ENCODE peak calls at places on chromosomes 1 and 21, in ten cellular contexts. O is AG10803, D is prostate gland, G is Caco-2, I is GM12878, P is BJ, Y is GM20000, C is RWPE1, H is GM13977, W is cardiac muscle cell. R is an unnamed sample.

GRCh38 chr1:45097944-45098343 is 85.9 kb downstream of the UROD start:
- DNase-seq in Y (no peak), O (no peak), H (no peak), W (no peak), G (no peak), C (no peak), P (no peak), D (no peak), I (no peak), R (no peak)

GRCh38 chr1:216903389-216903754 is 180.1 kb upstream of the ESRRG start:
- DNase-seq in P (no peak), G (peak; percentile 21), I (no peak), Y (no peak), O (peak; percentile 49), W (peak; percentile 48), C (peak; percentile 88), D (no peak), H (no peak), R (no peak)

GRCh38 chr1:243712890-243713425 is 137.1 kb downstream of the AKT3 start:
- DNase-seq in Y (no peak), I (no peak), P (no peak), C (no peak), W (peak; percentile 34), G (no peak), O (no peak), D (no peak), H (no peak), R (no peak)

GRCh38 chr1:210262167-210262896 is 29.7 kb downstream of the SERTAD4 start:
- DNase-seq in W (peak; percentile 88), I (no peak), C (no peak), Y (no peak), G (no peak), P (peak; percentile 90), D (no peak), H (no peak), O (peak; percentile 96), R (no peak)

GRCh38 chr1:228265167-228265566 is 57.3 kb downstream of the OBSCN start:
- DNase-seq in H (peak; percentile 41), C (peak; percentile 23), Y (no peak), P (no peak), I (no peak), O (peak; percentile 26), D (no peak), W (peak; percentile 48), G (no peak), R (no peak)

GRCh38 chr1:109636201-109636952 is 16.7 kb downstream of the AMPD2 start:
- DNase-seq in P (no peak), W (peak; percentile 70), O (peak; percentile 61), H (no peak), G (no peak), C (no peak), Y (no peak), D (no peak), I (no peak), R (no peak)

GRCh38 chr21:45290948-45291612 is 3.4 kb upstream of the POFUT2 start:
- DNase-seq in C (no peak), P (no peak), H (no peak), D (no peak), G (no peak), I (no peak), Y (no peak), W (peak; percentile 85), O (peak; percentile 64), R (no peak)

GRCh38 chr1:198212675-198213074 is 55.9 kb downstream of the NEK7 start:
- DNase-seq in G (no peak), C (no peak), D (no peak), O (peak; percentile 89), I (no peak), P (peak; percentile 37), W (peak; percentile 91), Y (no peak), H (no peak), R (peak; percentile 16)

GRCh38 chr1:8070381-8070811 is 44.3 kb upstream of the ERRFI1 start:
- DNase-seq in D (peak; percentile 81), H (no peak), C (no peak), P (no peak), O (no peak), I (no peak), W (no peak), Y (no peak), G (peak; percentile 87), R (no peak)

GRCh38 chr1:32246888-32247273 is at the start of gene FAM167B:
- DNase-seq in Y (no peak), D (no peak), O (peak; percentile 94), G (no peak), C (no peak), P (peak; percentile 84), I (no peak), W (peak; percentile 80), H (no peak), R (no peak)

GRCh38 chr1:116179886-116180474 is 68.8 kb downstream of the MAB21L3 start:
- DNase-seq in P (no peak), I (no peak), W (no peak), G (no peak), D (no peak), Y (no peak), H (no peak), C (no peak), O (no peak), R (no peak)

GRCh38 chr1:78658901-78659300 is 9.3 kb downstream of the IFI44 start:
- DNase-seq in G (no peak), P (no peak), W (peak; percentile 45), Y (no peak), D (no peak), I (no peak), O (no peak), C (no peak), H (no peak), R (no peak)

DNA sequence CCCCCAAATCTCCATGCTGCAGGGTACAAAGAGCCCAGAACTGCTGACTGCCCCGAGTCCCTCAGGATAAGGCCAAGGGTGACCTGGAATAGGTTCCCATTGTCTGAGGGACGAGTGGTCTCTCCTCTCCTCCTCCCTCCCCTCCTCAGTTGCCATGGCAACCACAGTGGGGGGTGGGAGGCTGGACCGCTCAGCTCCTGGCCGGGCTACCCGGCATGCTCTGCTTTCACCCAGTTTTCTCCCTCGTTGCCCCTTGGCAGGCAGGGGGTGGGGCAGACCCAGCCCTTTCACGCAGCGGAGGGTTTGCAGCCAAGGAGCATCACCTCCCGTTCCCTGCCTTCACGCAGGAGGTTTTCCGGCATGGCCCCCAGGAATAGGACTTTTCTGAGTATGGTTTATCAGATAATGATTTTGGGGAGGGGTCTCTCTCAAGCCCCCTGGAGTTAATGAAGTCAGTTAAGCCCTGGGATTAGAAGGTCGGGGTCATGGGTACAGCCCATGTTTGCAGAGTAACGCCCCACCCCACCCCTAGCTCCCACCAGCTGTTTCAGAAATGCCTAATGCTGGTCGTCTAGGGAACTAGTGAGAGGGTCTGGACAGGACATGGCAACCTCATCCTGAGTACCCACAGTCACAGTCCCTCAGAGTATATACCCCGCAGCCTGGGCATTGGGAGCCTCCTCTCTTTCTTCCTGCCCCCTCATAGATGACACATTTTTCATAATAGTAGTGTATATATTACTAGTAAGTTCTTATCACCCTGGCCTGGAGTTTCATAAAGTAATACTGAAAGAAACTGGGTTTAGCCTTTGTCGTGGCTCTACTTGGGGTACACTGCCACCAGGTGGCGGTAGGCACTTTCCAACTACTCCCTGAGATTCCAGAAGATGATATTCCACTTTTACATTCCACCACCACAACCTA is 20.7 kb downstream of the C1QB start:
- DNase-seq in I (no peak), Y (peak; percentile 71), C (peak; percentile 61), W (peak; percentile 78), G (peak; percentile 64), P (no peak), H (peak; percentile 67), O (peak; percentile 58), D (no peak), R (peak; percentile 15)
- TF ChIP-seq CTCF in I (peak; percentile 70), Y (peak; percentile 79), C (peak; percentile 70), W (peak; percentile 84), G (peak; percentile 73), P (peak; percentile 79), H (peak; percentile 67), O (peak; percentile 93), D (peak; percentile 67), R (peak; percentile 58)

DNA sequence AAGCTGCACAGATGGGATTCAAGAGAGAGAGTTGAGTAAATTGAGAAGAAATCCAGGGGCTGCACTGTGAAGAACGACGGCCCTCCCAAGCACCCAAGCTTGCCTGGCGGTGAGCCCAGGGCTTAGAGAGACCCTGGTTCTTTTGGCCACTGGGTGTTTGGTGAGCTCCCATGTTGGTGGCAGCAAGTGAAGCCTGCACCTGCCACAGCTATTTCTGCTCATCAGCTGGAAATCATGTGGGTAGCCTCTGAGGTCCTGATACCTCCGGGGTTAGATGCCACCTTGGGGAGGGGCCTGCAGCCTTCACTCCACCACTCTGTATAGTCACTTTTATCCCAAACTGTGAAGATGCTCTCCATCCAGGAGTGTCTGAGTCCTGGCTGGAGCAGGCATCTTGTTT is 6.1 kb upstream of the BTG2 start:
- DNase-seq in Y (no peak), I (no peak), W (no peak), C (no peak), D (no peak), H (no peak), P (no peak), O (no peak), G (no peak), R (no peak)
- TF ChIP-seq CTCF in Y (no peak), I (no peak), W (no peak), C (no peak), D (no peak), H (no peak), P (no peak), O (no peak), G (no peak), R (no peak)

GRCh38 chr1:48684381-48684780 is 92.3 kb downstream of the BEND5 start:
- DNase-seq in C (no peak), O (no peak), G (no peak), W (no peak), H (no peak), I (no peak), P (no peak), Y (no peak), D (no peak), R (no peak)

GRCh38 chr1:48691429-48692001 is 85.2 kb downstream of the BEND5 start:
- DNase-seq in I (no peak), W (no peak), O (no peak), G (no peak), P (no peak), C (no peak), H (peak; percentile 36), Y (no peak), D (no peak), R (no peak)

GRCh38 chr1:48686159-48686558 is 90.5 kb downstream of the BEND5 start:
- DNase-seq in I (no peak), H (no peak), G (no peak), D (no peak), O (no peak), Y (no peak), C (no peak), W (no peak), P (no peak), R (no peak)

GRCh38 chr1:48687271-48688045 is 89.2 kb downstream of the BEND5 start:
- DNase-seq in W (no peak), I (no peak), D (no peak), G (no peak), O (no peak), Y (no peak), P (no peak), C (no peak), H (no peak), R (no peak)

GRCh38 chr1:48688102-48688760 is 88.5 kb downstream of the BEND5 start:
- DNase-seq in Y (no peak), I (no peak), C (no peak), H (peak; percentile 49), W (no peak), G (peak; percentile 17), D (no peak), O (no peak), P (no peak), R (no peak)
- TF ChIP-seq CTCF in Y (no peak), I (peak; percentile 10), C (no peak), H (peak; percentile 31), W (peak; percentile 25), G (peak; percentile 46), D (no peak), O (peak; percentile 41), P (peak; percentile 27), R (peak; percentile 41)

GRCh38 chr1:57770772-57771171 is 346.9 kb upstream of the DAB1 start:
- DNase-seq in G (no peak), P (no peak), C (no peak), D (no peak), W (peak; percentile 4), Y (no peak), I (no peak), O (no peak), H (no peak), R (no peak)
- TF ChIP-seq CTCF in G (no peak), P (peak; percentile 28), C (no peak), D (no peak), W (peak; percentile 11), Y (no peak), I (peak; percentile 13), O (peak; percentile 48), H (peak; percentile 7), R (peak; percentile 10)